ENCODE peak calls at places on chromosome 4, in ten cellular contexts. Z, J, V, Y, A, F, X, P, S and L are unnamed samples.

GRCh38 chr4:89109841-89110540 is 1.3 kb upstream of the TIGD2 start:
- DNase-seq in Z (no peak), J (no peak), V (peak; percentile 13), Y (no peak), A (no peak), F (no peak), X (no peak), P (peak; percentile 24), S (no peak), L (no peak)

GRCh38 chr4:108149588-108150380 is 18.9 kb downstream of the LEF1 start:
- DNase-seq in Z (no peak), J (no peak), V (no peak), Y (no peak), A (no peak), F (no peak), X (no peak), P (no peak), S (no peak), L (no peak)

GRCh38 chr4:48315728-48316630 is 25.4 kb upstream of the SLAIN2 start:
- DNase-seq in Z (peak; percentile 66), J (peak; percentile 41), V (peak; percentile 64), Y (no peak), A (no peak), F (peak; percentile 17), X (no peak), P (peak; percentile 60), S (no peak), L (no peak)

GRCh38 chr4:110540606-110541440 is 64.9 kb downstream of the ENPEP start:
- DNase-seq in Z (no peak), J (no peak), V (peak; percentile 94), Y (no peak), A (no peak), F (no peak), X (no peak), P (no peak), S (no peak), L (no peak)

GRCh38 chr4:16439003-16439402 is 212.7 kb upstream of the TAPT1 start:
- DNase-seq in Z (no peak), J (no peak), V (no peak), Y (no peak), A (no peak), F (no peak), X (no peak), P (no peak), S (no peak), L (no peak)

GRCh38 chr4:110033994-110034393 is 121.3 kb downstream of the EGF start:
- DNase-seq in Z (no peak), J (no peak), V (no peak), Y (no peak), A (no peak), F (no peak), X (no peak), P (no peak), S (no peak), L (no peak)

GRCh38 chr4:80263541-80264351 is 2.7 kb upstream of the FGF5 start:
- DNase-seq in Z (no peak), J (no peak), V (no peak), Y (no peak), A (peak; percentile 29), F (no peak), X (no peak), P (no peak), S (no peak), L (no peak)

GRCh38 chr4:151563194-151563593 is 154.2 kb downstream of the FHIP1A start:
- DNase-seq in Z (no peak), J (no peak), V (no peak), Y (no peak), A (no peak), F (peak; percentile 69), X (no peak), P (no peak), S (peak; percentile 29), L (no peak)

GRCh38 chr4:17721496-17722360 is 59.7 kb downstream of the FAM184B start:
- DNase-seq in Z (no peak), J (no peak), V (no peak), Y (no peak), A (peak; percentile 19), F (no peak), X (no peak), P (no peak), S (no peak), L (no peak)

GRCh38 chr4:54004463-54004862 is 59.9 kb downstream of the CHIC2 start:
- DNase-seq in Z (no peak), J (no peak), V (no peak), Y (no peak), A (no peak), F (no peak), X (no peak), P (no peak), S (no peak), L (no peak)

GRCh38 chr4:151824647-151825046 is 63.8 kb upstream of the GATB start:
- DNase-seq in Z (no peak), J (no peak), V (no peak), Y (no peak), A (no peak), F (no peak), X (no peak), P (no peak), S (no peak), L (no peak)

GRCh38 chr4:145938618-145939177 is at the start of gene ZNF827:
- DNase-seq in Z (peak; percentile 64), J (no peak), V (peak; percentile 76), Y (peak; percentile 78), A (peak; percentile 80), F (peak; percentile 57), X (peak; percentile 84), P (peak; percentile 53), S (peak; percentile 59), L (no peak)
- TF ChIP-seq POLR2AphosphoS5 in Z (peak; percentile 32), J (no peak), V (no peak), Y (peak; percentile 70), A (peak; percentile 32), F (peak; percentile 18), X (peak; percentile 69), P (peak; percentile 31), S (no peak), L (peak; percentile 35)

GRCh38 chr4:36067116-36067515 is 177.2 kb downstream of the ARAP2 start:
- DNase-seq in Z (no peak), J (no peak), V (no peak), Y (no peak), A (no peak), F (no peak), X (no peak), P (no peak), S (no peak), L (no peak)
- H3K4me1 ChIP-seq in Z (no peaks in the 10 kb centered on the region), J (no peaks in the 10 kb centered on the region), V (no peaks in the 10 kb centered on the region), Y (no peaks in the 10 kb centered on the region), A (no peaks in the 10 kb centered on the region), F (no peaks in the 10 kb centered on the region), X (no peaks in the 10 kb centered on the region), P (no peaks in the 10 kb centered on the region), S (no peaks in the 10 kb centered on the region), L (no peaks in the 10 kb centered on the region)

DNA sequence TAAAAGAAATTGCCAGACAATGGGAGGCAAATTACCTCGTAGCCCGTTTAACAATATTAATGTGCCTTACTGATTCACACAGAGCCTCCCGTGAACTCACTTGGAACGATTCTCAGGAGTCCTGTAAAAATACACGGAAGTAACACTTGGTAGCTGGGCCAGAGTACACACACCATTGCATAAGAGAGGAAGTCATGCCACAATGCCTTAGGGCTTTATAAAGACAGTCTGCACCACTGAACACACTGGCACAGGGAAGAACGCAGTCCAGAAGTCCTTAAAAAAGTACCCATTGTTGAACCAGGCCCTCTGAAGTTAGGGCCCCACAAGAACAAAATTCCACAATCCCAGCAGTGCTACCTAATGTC is 15.1 kb downstream of the SLC2A9 start:
- DNase-seq in Z (no peak), J (no peak), V (peak; percentile 83), Y (peak; percentile 67), A (no peak), F (peak; percentile 92), X (peak; percentile 69), P (no peak), S (peak; percentile 71), L (no peak)
- TF ChIP-seq POLR2AphosphoS5 in Z (no peak), J (no peak), V (no peak), Y (peak; percentile 84), A (peak; percentile 74), F (peak; percentile 99), X (peak; percentile 59), P (no peak), S (peak; percentile 47), L (peak; percentile 81)

GRCh38 chr4:122855491-122855890 is 28.9 kb downstream of the FGF2 start:
- DNase-seq in Z (no peak), J (no peak), V (peak; percentile 39), Y (no peak), A (no peak), F (no peak), X (no peak), P (no peak), S (no peak), L (no peak)

GRCh38 chr4:122857160-122857559 is 30.5 kb downstream of the FGF2 start:
- DNase-seq in Z (no peak), J (no peak), V (no peak), Y (no peak), A (no peak), F (no peak), X (no peak), P (no peak), S (no peak), L (no peak)

GRCh38 chr4:122854444-122854843 is 27.8 kb downstream of the FGF2 start:
- DNase-seq in Z (no peak), J (no peak), V (no peak), Y (no peak), A (no peak), F (no peak), X (no peak), P (no peak), S (no peak), L (peak; percentile 18)

GRCh38 chr4:122851568-122851967 is 24.9 kb downstream of the FGF2 start:
- DNase-seq in Z (no peak), J (no peak), V (no peak), Y (no peak), A (no peak), F (no peak), X (no peak), P (no peak), S (no peak), L (no peak)

GRCh38 chr4:122854860-122855259 is 28.2 kb downstream of the FGF2 start:
- DNase-seq in Z (no peak), J (no peak), V (no peak), Y (no peak), A (no peak), F (peak; percentile 41), X (no peak), P (no peak), S (no peak), L (peak; percentile 82)
- H3K4me1 ChIP-seq in Z (no peaks in the 10 kb centered on the region), J (no peaks in the 10 kb centered on the region), V (peaks cover 7% of the 10 kb centered on the region), Y (no peaks in the 10 kb centered on the region), A (no peaks in the 10 kb centered on the region), F (no peaks in the 10 kb centered on the region), X (peaks cover 47% of the 10 kb centered on the region), P (peaks cover 4% of the 10 kb centered on the region), S (no peaks in the 10 kb centered on the region), L (peaks cover 4% of the 10 kb centered on the region)

GRCh38 chr4:13733817-13734216 is 106.3 kb upstream of the BOD1L1 start:
- DNase-seq in Z (no peak), J (no peak), V (no peak), Y (no peak), A (no peak), F (no peak), X (no peak), P (peak; percentile 30), S (no peak), L (no peak)
- TF ChIP-seq POLR2AphosphoS5 in Z (no peak), J (no peak), V (no peak), Y (no peak), A (no peak), F (no peak), X (no peak), P (no peak), S (no peak), L (no peak)